ENCODE peak calls at places on chromosomes 4 and X, in four cellular contexts. P is PC-3, W is A549, J is A673. D is an unnamed sample.

GRCh38 chr4:82784615-82785247 is 13.9 kb downstream of the SCD5 start:
- DNase-seq in P (peak), W (no peak), J (peak), D (no peak)

GRCh38 chrX:76184276-76184675 is 11.4 kb downstream of the PBDC1 start:
- DNase-seq in P (no peak), W (no peak), J (no peak), D (no peak)

GRCh38 chr4:64967286-64967685 is 558.0 kb upstream of the TECRL start:
- DNase-seq in P (no peak), W (no peak), J (no peak), D (no peak)

GRCh38 chr4:41216294-41217019 is 2.1 kb upstream of the APBB2 start:
- DNase-seq in P (peak), W (peak), J (peak), D (no peak)

GRCh38 chr4:4631150-4631549 is 89.3 kb upstream of the STX18 start:
- DNase-seq in P (no peak), W (no peak), J (no peak), D (no peak)

GRCh38 chr4:20391224-20391623 is 139.5 kb downstream of the SLIT2 start:
- DNase-seq in P (no peak), W (no peak), J (no peak), D (no peak)

GRCh38 chrX:130741584-130741983 is 161.4 kb downstream of the ENOX2 start:
- DNase-seq in P (no peak), W (no peak), J (no peak), D (no peak)

GRCh38 chr4:88592600-88593448 is 544 bp downstream of the HERC3 start:
- DNase-seq in P (peak), W (peak), J (peak), D (peak)

GRCh38 chr4:82217986-82218715 is 155.6 kb downstream of the HNRNPD start:
- DNase-seq in P (peak), W (no peak), J (no peak), D (no peak)

GRCh38 chr4:103634236-103634635 is 85.5 kb downstream of the TACR3 start:
- DNase-seq in P (peak), W (no peak), J (peak), D (no peak)

GRCh38 chrX:148500428-148501120 is at the start of gene AFF2:
- DNase-seq in P (no peak), W (peak), J (peak), D (no peak)

GRCh38 chr4:96305030-96305429 is 465.1 kb downstream of the PDHA2 start:
- DNase-seq in P (no peak), W (no peak), J (no peak), D (no peak)

GRCh38 chr4:118927976-118928375 is 39.3 kb downstream of the SYNPO2 start:
- DNase-seq in P (no peak), W (no peak), J (no peak), D (no peak)

GRCh38 chrX:49043987-49044281 is 777 bp upstream of the TFE3 start:
- DNase-seq in P (no peak), W (no peak), J (no peak), D (no peak)
- H3K27ac ChIP-seq in P (peak), W (peak), J (peak), D (peak)

GRCh38 chr4:2007804-2008670 is 737 bp downstream of the NELFA start:
- DNase-seq in P (no peak), W (no peak), J (no peak), D (no peak)
- H3K27ac ChIP-seq in P (no peak), W (peak), J (peak), D (peak)

DNA sequence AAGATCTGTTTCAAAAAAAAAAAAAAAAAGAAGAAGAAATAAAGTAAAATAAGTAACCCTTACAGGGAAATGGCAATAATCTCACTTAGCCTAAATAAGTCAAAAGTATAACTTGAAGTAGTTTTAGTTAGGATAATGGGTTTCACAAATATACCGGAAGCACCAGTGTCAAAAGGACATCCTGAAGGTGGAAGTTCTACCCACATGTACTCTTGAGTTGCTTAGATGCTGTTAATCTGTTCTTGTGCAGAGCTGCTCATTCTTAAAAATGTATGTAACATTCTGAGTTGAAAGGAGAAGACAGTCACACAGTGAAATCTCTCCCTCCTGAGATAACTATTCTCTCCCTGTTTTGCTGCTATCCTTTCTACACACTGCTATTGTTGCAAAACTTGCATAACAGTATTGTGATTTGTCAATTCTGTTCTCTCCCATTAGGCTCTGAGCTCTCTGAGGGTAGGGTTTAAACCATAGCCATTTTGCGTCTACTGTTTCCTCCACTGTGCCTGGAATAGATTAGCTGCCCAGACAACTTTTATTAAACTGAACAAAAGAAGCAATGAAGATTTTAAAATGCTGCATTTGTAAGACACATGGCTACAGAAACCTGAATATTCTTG is 11.1 kb upstream of the CCNG2 start:
- DNase-seq in P (no peak), W (no peak), J (no peak), D (no peak)
- H3K27ac ChIP-seq in P (peak), W (peak), J (no peak), D (peak)

GRCh38 chr4:3481783-3482397 is 18.8 kb downstream of the DOK7 start:
- DNase-seq in P (no peak), W (no peak), J (no peak), D (no peak)
- H3K27ac ChIP-seq in P (no peak), W (peak), J (no peak), D (no peak)

GRCh38 chr4:74948279-74948678 is 15.4 kb downstream of the PARM1 start:
- DNase-seq in P (no peak), W (no peak), J (no peak), D (no peak)

GRCh38 chr4:74944354-74944793 is 11.5 kb downstream of the PARM1 start:
- DNase-seq in P (peak), W (peak), J (no peak), D (no peak)

GRCh38 chr4:74946196-74946595 is 13.3 kb downstream of the PARM1 start:
- DNase-seq in P (no peak), W (no peak), J (no peak), D (no peak)

GRCh38 chr4:74950200-74950599 is 17.3 kb downstream of the PARM1 start:
- DNase-seq in P (peak), W (no peak), J (no peak), D (no peak)

DNA sequence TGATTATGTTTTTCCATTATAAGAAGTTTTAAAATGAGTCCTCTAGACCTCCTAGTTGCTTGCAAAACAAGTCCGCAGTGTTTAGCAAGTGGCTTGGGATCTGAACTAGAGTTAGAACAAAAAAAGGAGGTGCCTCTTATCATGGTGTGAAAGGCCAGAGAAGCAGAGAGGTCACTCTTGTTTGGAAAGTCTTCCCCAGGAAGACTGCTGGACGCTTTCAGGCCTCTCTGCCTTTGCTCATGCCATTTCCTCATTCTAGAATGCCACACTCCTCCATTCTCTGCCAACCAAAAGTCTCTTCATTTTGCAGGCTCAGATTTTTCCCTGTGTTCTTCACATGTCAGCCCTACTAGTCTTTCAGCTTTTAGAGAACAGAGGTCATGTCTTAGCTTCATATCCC is 14.9 kb downstream of the PARM1 start:
- DNase-seq in P (no peak), W (no peak), J (no peak), D (no peak)
- H3K27ac ChIP-seq in P (no peak), W (no peak), J (no peak), D (no peak)

DNA sequence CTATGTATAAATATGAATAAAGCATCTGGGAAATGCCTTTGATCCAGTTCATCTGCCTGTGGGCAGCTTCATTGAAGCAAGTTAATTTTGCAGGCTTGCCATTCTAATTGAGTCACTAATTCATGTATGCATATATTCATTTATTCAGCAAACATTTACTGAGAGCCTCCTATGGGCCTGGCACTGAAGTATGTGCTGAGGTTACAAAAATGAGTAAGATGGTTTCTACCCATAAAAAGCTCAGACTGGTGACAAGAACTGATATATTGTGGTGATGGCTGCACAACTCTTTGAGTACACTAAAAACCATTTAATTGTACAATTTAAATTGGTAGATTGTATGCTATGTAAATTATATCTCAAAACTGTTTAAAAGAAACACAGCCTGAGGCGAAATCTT is 1.1 kb upstream of the MRPL1 start:
- DNase-seq in P (no peak), W (no peak), J (peak), D (no peak)
- H3K27ac ChIP-seq in P (peak), W (peak), J (no peak), D (peak)

GRCh38 chr4:109302366-109303140 is at the start of gene COL25A1:
- DNase-seq in P (no peak), W (no peak), J (peak), D (no peak)
- H3K27ac ChIP-seq in P (no peak), W (no peak), J (peak), D (no peak)

GRCh38 chrX:153931151-153931550 is 3.7 kb downstream of the NAA10 start:
- DNase-seq in P (no peak), W (no peak), J (no peak), D (no peak)
- H3K27ac ChIP-seq in P (no peak), W (no peak), J (no peak), D (no peak)

GRCh38 chr4:186724861-186725419 is 1.3 kb upstream of the FAT1 start:
- DNase-seq in P (no peak), W (no peak), J (peak), D (no peak)

GRCh38 chr4:186724048-186724860 is 598 bp upstream of the FAT1 start:
- DNase-seq in P (peak), W (peak), J (peak), D (no peak)

GRCh38 chr4:186725422-186726149 is 1.9 kb upstream of the FAT1 start:
- DNase-seq in P (peak), W (peak), J (peak), D (no peak)

GRCh38 chr4:186722856-186723206 is 825 bp downstream of the FAT1 start:
- DNase-seq in P (peak), W (no peak), J (no peak), D (no peak)

GRCh38 chr4:186723207-186724047 is at the start of gene FAT1:
- DNase-seq in P (peak), W (peak), J (peak), D (no peak)
- H3K27ac ChIP-seq in P (peak), W (peak), J (peak), D (peak)

DNA sequence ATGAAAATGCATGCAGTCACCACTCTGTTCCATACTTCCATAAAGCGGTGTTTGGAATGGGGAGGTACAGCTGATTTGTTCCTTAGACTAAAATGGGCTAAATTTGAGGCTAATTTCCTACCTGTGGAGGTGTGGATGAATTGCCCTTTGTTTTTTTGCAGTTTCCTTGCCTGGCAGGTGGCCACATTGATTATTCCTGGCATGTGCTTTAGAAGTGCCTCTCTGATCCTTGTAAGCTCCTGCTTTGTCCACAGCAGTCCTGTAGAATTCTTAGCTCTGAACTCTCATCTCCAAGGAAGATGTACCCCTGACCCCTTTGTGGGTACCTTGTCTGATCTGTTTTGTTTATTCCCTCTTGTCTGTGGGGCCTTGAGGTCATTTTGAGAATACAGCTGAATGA is 136.8 kb downstream of the ADGRL3 start:
- DNase-seq in P (no peak), W (no peak), J (no peak), D (no peak)
- H3K27ac ChIP-seq in P (no peak), W (no peak), J (no peak), D (no peak)

D was measured in epithelial cell of prostate.